ENCODE peak calls at places on chromosome 5, in ten cellular contexts. One of them, this sample, is unnamed.
A peak's percentile ranks its signal among the peaks of the same experiment; 100 is the strongest.

GRCh38 chr5:123937230-123937629 is 425.3 kb downstream of the CSNK1G3 start:
- DNase-seq in stimulated activated CD8-positive, alpha-beta memory T cell treated with anti-CD3 and anti-CD28 coated beads, Interleukin-15, amount 100 ng/mL, for 48 hours: no peak
- DNase-seq in activated T-cell treated with anti-CD3 and anti-CD28 coated beads, Interleukin-2, amount 50 U/mL, for 72 hours: peak; percentile 1
- DNase-seq in aorta: no peak
- DNase-seq in sigmoid colon: peak; percentile 62
- DNase-seq in upper lobe of right lung: no peak
- DNase-seq in iris pigment epithelial cell: peak; percentile 70
- DNase-seq in lung: no peak
- DNase-seq in nucleus accumbens: peak; percentile 0
- DNase-seq in hippocampal formation: no peak
- DNase-seq in this sample: peak; percentile 58

GRCh38 chr5:77230727-77231469 is 20.4 kb downstream of the PDE8B start:
- DNase-seq in sigmoid colon: no peak
- DNase-seq in iris pigment epithelial cell: peak; percentile 34
- DNase-seq in hippocampal formation: no peak
- DNase-seq in activated T-cell treated with anti-CD3 and anti-CD28 coated beads, Interleukin-2, amount 50 U/mL, for 72 hours: no peak
- DNase-seq in stimulated activated CD8-positive, alpha-beta memory T cell treated with anti-CD3 and anti-CD28 coated beads, Interleukin-15, amount 100 ng/mL, for 48 hours: no peak
- DNase-seq in lung: no peak
- DNase-seq in upper lobe of right lung: no peak
- DNase-seq in aorta: no peak
- DNase-seq in nucleus accumbens: no peak
- DNase-seq in this sample: peak; percentile 39

GRCh38 chr5:112735702-112736101 is 2.0 kb upstream of the APC start:
- DNase-seq in upper lobe of right lung: no peak
- DNase-seq in lung: no peak
- DNase-seq in sigmoid colon: no peak
- DNase-seq in iris pigment epithelial cell: peak; percentile 56
- DNase-seq in nucleus accumbens: no peak
- DNase-seq in stimulated activated CD8-positive, alpha-beta memory T cell treated with anti-CD3 and anti-CD28 coated beads, Interleukin-15, amount 100 ng/mL, for 48 hours: no peak
- DNase-seq in activated T-cell treated with anti-CD3 and anti-CD28 coated beads, Interleukin-2, amount 50 U/mL, for 72 hours: no peak
- DNase-seq in aorta: no peak
- DNase-seq in hippocampal formation: no peak
- DNase-seq in this sample: no peak

GRCh38 chr5:69308046-69308553 is 24.5 kb downstream of the CCDC125 start:
- DNase-seq in iris pigment epithelial cell: no peak
- DNase-seq in aorta: no peak
- DNase-seq in nucleus accumbens: no peak
- DNase-seq in sigmoid colon: no peak
- DNase-seq in lung: no peak
- DNase-seq in stimulated activated CD8-positive, alpha-beta memory T cell treated with anti-CD3 and anti-CD28 coated beads, Interleukin-15, amount 100 ng/mL, for 48 hours: no peak
- DNase-seq in upper lobe of right lung: no peak
- DNase-seq in activated T-cell treated with anti-CD3 and anti-CD28 coated beads, Interleukin-2, amount 50 U/mL, for 72 hours: peak; percentile 21
- DNase-seq in hippocampal formation: no peak
- DNase-seq in this sample: no peak

GRCh38 chr5:108398964-108399363 is 17.1 kb upstream of the FBXL17 start:
- DNase-seq in stimulated activated CD8-positive, alpha-beta memory T cell treated with anti-CD3 and anti-CD28 coated beads, Interleukin-15, amount 100 ng/mL, for 48 hours: no peak
- DNase-seq in aorta: no peak
- DNase-seq in upper lobe of right lung: no peak
- DNase-seq in activated T-cell treated with anti-CD3 and anti-CD28 coated beads, Interleukin-2, amount 50 U/mL, for 72 hours: no peak
- DNase-seq in lung: no peak
- DNase-seq in nucleus accumbens: no peak
- DNase-seq in hippocampal formation: no peak
- DNase-seq in iris pigment epithelial cell: no peak
- DNase-seq in sigmoid colon: no peak
- DNase-seq in this sample: no peak

GRCh38 chr5:78907255-78907886 is 77.7 kb downstream of the ARSB start:
- DNase-seq in sigmoid colon: peak; percentile 77
- DNase-seq in aorta: peak; percentile 65
- DNase-seq in iris pigment epithelial cell: peak; percentile 96
- DNase-seq in activated T-cell treated with anti-CD3 and anti-CD28 coated beads, Interleukin-2, amount 50 U/mL, for 72 hours: no peak
- DNase-seq in lung: no peak
- DNase-seq in hippocampal formation: peak; percentile 40
- DNase-seq in upper lobe of right lung: no peak
- DNase-seq in nucleus accumbens: no peak
- DNase-seq in stimulated activated CD8-positive, alpha-beta memory T cell treated with anti-CD3 and anti-CD28 coated beads, Interleukin-15, amount 100 ng/mL, for 48 hours: no peak
- DNase-seq in this sample: peak; percentile 16

GRCh38 chr5:53874409-53874808 is 314.0 kb downstream of the NDUFS4 start:
- DNase-seq in lung: no peak
- DNase-seq in aorta: no peak
- DNase-seq in sigmoid colon: no peak
- DNase-seq in upper lobe of right lung: no peak
- DNase-seq in hippocampal formation: no peak
- DNase-seq in stimulated activated CD8-positive, alpha-beta memory T cell treated with anti-CD3 and anti-CD28 coated beads, Interleukin-15, amount 100 ng/mL, for 48 hours: no peak
- DNase-seq in iris pigment epithelial cell: peak; percentile 24
- DNase-seq in nucleus accumbens: no peak
- DNase-seq in activated T-cell treated with anti-CD3 and anti-CD28 coated beads, Interleukin-2, amount 50 U/mL, for 72 hours: no peak
- DNase-seq in this sample: no peak

GRCh38 chr5:170537451-170538095 is 33.8 kb downstream of the KCNIP1 start:
- DNase-seq in hippocampal formation: peak; percentile 19
- DNase-seq in nucleus accumbens: peak; percentile 40
- DNase-seq in stimulated activated CD8-positive, alpha-beta memory T cell treated with anti-CD3 and anti-CD28 coated beads, Interleukin-15, amount 100 ng/mL, for 48 hours: no peak
- DNase-seq in iris pigment epithelial cell: no peak
- DNase-seq in lung: no peak
- DNase-seq in activated T-cell treated with anti-CD3 and anti-CD28 coated beads, Interleukin-2, amount 50 U/mL, for 72 hours: no peak
- DNase-seq in aorta: no peak
- DNase-seq in upper lobe of right lung: no peak
- DNase-seq in sigmoid colon: peak; percentile 39
- DNase-seq in this sample: no peak

GRCh38 chr5:41856644-41857491 is 13.4 kb downstream of the OXCT1 start:
- DNase-seq in lung: peak; percentile 51
- DNase-seq in sigmoid colon: no peak
- DNase-seq in upper lobe of right lung: no peak
- DNase-seq in hippocampal formation: peak; percentile 75
- DNase-seq in stimulated activated CD8-positive, alpha-beta memory T cell treated with anti-CD3 and anti-CD28 coated beads, Interleukin-15, amount 100 ng/mL, for 48 hours: no peak
- DNase-seq in aorta: no peak
- DNase-seq in activated T-cell treated with anti-CD3 and anti-CD28 coated beads, Interleukin-2, amount 50 U/mL, for 72 hours: peak; percentile 68
- DNase-seq in nucleus accumbens: peak; percentile 65
- DNase-seq in iris pigment epithelial cell: peak; percentile 66
- DNase-seq in this sample: peak; percentile 80

GRCh38 chr5:139514486-139514856 is 31.9 kb upstream of the STING1 start:
- DNase-seq in activated T-cell treated with anti-CD3 and anti-CD28 coated beads, Interleukin-2, amount 50 U/mL, for 72 hours: peak; percentile 61
- DNase-seq in iris pigment epithelial cell: no peak
- DNase-seq in aorta: no peak
- DNase-seq in sigmoid colon: no peak
- DNase-seq in upper lobe of right lung: no peak
- DNase-seq in lung: no peak
- DNase-seq in hippocampal formation: no peak
- DNase-seq in stimulated activated CD8-positive, alpha-beta memory T cell treated with anti-CD3 and anti-CD28 coated beads, Interleukin-15, amount 100 ng/mL, for 48 hours: no peak
- DNase-seq in nucleus accumbens: no peak
- DNase-seq in this sample: no peak

GRCh38 chr5:65640240-65640639 is 15.4 kb downstream of the SHLD3 start:
- DNase-seq in upper lobe of right lung: no peak
- DNase-seq in stimulated activated CD8-positive, alpha-beta memory T cell treated with anti-CD3 and anti-CD28 coated beads, Interleukin-15, amount 100 ng/mL, for 48 hours: no peak
- DNase-seq in lung: no peak
- DNase-seq in sigmoid colon: no peak
- DNase-seq in aorta: no peak
- DNase-seq in iris pigment epithelial cell: peak; percentile 21
- DNase-seq in activated T-cell treated with anti-CD3 and anti-CD28 coated beads, Interleukin-2, amount 50 U/mL, for 72 hours: no peak
- DNase-seq in nucleus accumbens: no peak
- DNase-seq in hippocampal formation: no peak
- DNase-seq in this sample: no peak

GRCh38 chr5:139708877-139709586 is 60.9 kb downstream of the CXXC5 start:
- DNase-seq in iris pigment epithelial cell: peak; percentile 56
- DNase-seq in stimulated activated CD8-positive, alpha-beta memory T cell treated with anti-CD3 and anti-CD28 coated beads, Interleukin-15, amount 100 ng/mL, for 48 hours: no peak
- DNase-seq in sigmoid colon: peak; percentile 82
- DNase-seq in nucleus accumbens: peak; percentile 60
- DNase-seq in activated T-cell treated with anti-CD3 and anti-CD28 coated beads, Interleukin-2, amount 50 U/mL, for 72 hours: no peak
- DNase-seq in lung: peak; percentile 50
- DNase-seq in aorta: peak; percentile 86
- DNase-seq in hippocampal formation: no peak
- DNase-seq in upper lobe of right lung: peak; percentile 71
- DNase-seq in this sample: no peak

GRCh38 chr5:139190125-139190524 is 8.0 kb downstream of the SIL1 start:
- DNase-seq in hippocampal formation: no peak
- DNase-seq in activated T-cell treated with anti-CD3 and anti-CD28 coated beads, Interleukin-2, amount 50 U/mL, for 72 hours: no peak
- DNase-seq in nucleus accumbens: no peak
- DNase-seq in aorta: no peak
- DNase-seq in stimulated activated CD8-positive, alpha-beta memory T cell treated with anti-CD3 and anti-CD28 coated beads, Interleukin-15, amount 100 ng/mL, for 48 hours: no peak
- DNase-seq in sigmoid colon: peak; percentile 27
- DNase-seq in iris pigment epithelial cell: peak; percentile 96
- DNase-seq in upper lobe of right lung: no peak
- DNase-seq in lung: no peak
- DNase-seq in this sample: no peak

GRCh38 chr5:61719124-61719523 is 387.1 kb downstream of the ZSWIM6 start:
- DNase-seq in upper lobe of right lung: no peak
- DNase-seq in stimulated activated CD8-positive, alpha-beta memory T cell treated with anti-CD3 and anti-CD28 coated beads, Interleukin-15, amount 100 ng/mL, for 48 hours: no peak
- DNase-seq in activated T-cell treated with anti-CD3 and anti-CD28 coated beads, Interleukin-2, amount 50 U/mL, for 72 hours: no peak
- DNase-seq in iris pigment epithelial cell: no peak
- DNase-seq in aorta: no peak
- DNase-seq in lung: no peak
- DNase-seq in nucleus accumbens: no peak
- DNase-seq in hippocampal formation: no peak
- DNase-seq in sigmoid colon: no peak
- DNase-seq in this sample: no peak

GRCh38 chr5:160083501-160083900 is 35.7 kb downstream of the PWWP2A start:
- DNase-seq in hippocampal formation: no peak
- DNase-seq in nucleus accumbens: no peak
- DNase-seq in activated T-cell treated with anti-CD3 and anti-CD28 coated beads, Interleukin-2, amount 50 U/mL, for 72 hours: no peak
- DNase-seq in lung: no peak
- DNase-seq in upper lobe of right lung: no peak
- DNase-seq in iris pigment epithelial cell: peak; percentile 41
- DNase-seq in aorta: no peak
- DNase-seq in sigmoid colon: no peak
- DNase-seq in stimulated activated CD8-positive, alpha-beta memory T cell treated with anti-CD3 and anti-CD28 coated beads, Interleukin-15, amount 100 ng/mL, for 48 hours: no peak
- DNase-seq in this sample: no peak

GRCh38 chr5:176818391-176819098 is 8.2 kb downstream of the UNC5A start:
- DNase-seq in sigmoid colon: no peak
- DNase-seq in stimulated activated CD8-positive, alpha-beta memory T cell treated with anti-CD3 and anti-CD28 coated beads, Interleukin-15, amount 100 ng/mL, for 48 hours: no peak
- DNase-seq in upper lobe of right lung: no peak
- DNase-seq in nucleus accumbens: no peak
- DNase-seq in activated T-cell treated with anti-CD3 and anti-CD28 coated beads, Interleukin-2, amount 50 U/mL, for 72 hours: peak; percentile 41
- DNase-seq in iris pigment epithelial cell: no peak
- DNase-seq in aorta: no peak
- DNase-seq in lung: no peak
- DNase-seq in hippocampal formation: no peak
- DNase-seq in this sample: no peak

GRCh38 chr5:82356808-82357671 is 78.9 kb upstream of the RPS23 start:
- DNase-seq in lung: peak; percentile 85
- DNase-seq in iris pigment epithelial cell: peak; percentile 99
- DNase-seq in aorta: peak; percentile 90
- DNase-seq in upper lobe of right lung: peak; percentile 67
- DNase-seq in stimulated activated CD8-positive, alpha-beta memory T cell treated with anti-CD3 and anti-CD28 coated beads, Interleukin-15, amount 100 ng/mL, for 48 hours: peak; percentile 49
- DNase-seq in activated T-cell treated with anti-CD3 and anti-CD28 coated beads, Interleukin-2, amount 50 U/mL, for 72 hours: peak; percentile 76
- DNase-seq in sigmoid colon: peak; percentile 89
- DNase-seq in nucleus accumbens: no peak
- DNase-seq in hippocampal formation: no peak
- DNase-seq in this sample: peak; percentile 85

GRCh38 chr5:77086611-77087483 is at the start of gene ZBED3:
- DNase-seq in nucleus accumbens: peak; percentile 81
- DNase-seq in iris pigment epithelial cell: peak; percentile 74
- DNase-seq in hippocampal formation: peak; percentile 69
- DNase-seq in activated T-cell treated with anti-CD3 and anti-CD28 coated beads, Interleukin-2, amount 50 U/mL, for 72 hours: peak; percentile 61
- DNase-seq in aorta: peak; percentile 84
- DNase-seq in stimulated activated CD8-positive, alpha-beta memory T cell treated with anti-CD3 and anti-CD28 coated beads, Interleukin-15, amount 100 ng/mL, for 48 hours: peak; percentile 34
- DNase-seq in upper lobe of right lung: peak; percentile 91
- DNase-seq in sigmoid colon: peak; percentile 90
- DNase-seq in lung: peak; percentile 71
- DNase-seq in this sample: peak; percentile 74

GRCh38 chr5:109619661-109620060 is 70.1 kb upstream of the MAN2A1 start:
- DNase-seq in upper lobe of right lung: no peak
- DNase-seq in activated T-cell treated with anti-CD3 and anti-CD28 coated beads, Interleukin-2, amount 50 U/mL, for 72 hours: no peak
- DNase-seq in lung: no peak
- DNase-seq in iris pigment epithelial cell: no peak
- DNase-seq in stimulated activated CD8-positive, alpha-beta memory T cell treated with anti-CD3 and anti-CD28 coated beads, Interleukin-15, amount 100 ng/mL, for 48 hours: no peak
- DNase-seq in hippocampal formation: peak; percentile 96
- DNase-seq in aorta: no peak
- DNase-seq in sigmoid colon: no peak
- DNase-seq in nucleus accumbens: peak; percentile 20
- DNase-seq in this sample: no peak

GRCh38 chr5:54985301-54986268 is at the start of gene ESM1:
- DNase-seq in iris pigment epithelial cell: peak; percentile 89
- DNase-seq in aorta: peak; percentile 45
- DNase-seq in lung: no peak
- DNase-seq in upper lobe of right lung: no peak
- DNase-seq in stimulated activated CD8-positive, alpha-beta memory T cell treated with anti-CD3 and anti-CD28 coated beads, Interleukin-15, amount 100 ng/mL, for 48 hours: no peak
- DNase-seq in activated T-cell treated with anti-CD3 and anti-CD28 coated beads, Interleukin-2, amount 50 U/mL, for 72 hours: no peak
- DNase-seq in sigmoid colon: no peak
- DNase-seq in nucleus accumbens: no peak
- DNase-seq in hippocampal formation: no peak
- DNase-seq in this sample: no peak

GRCh38 chr5:57442080-57442839 is 40.4 kb downstream of the ACTBL2 start:
- DNase-seq in stimulated activated CD8-positive, alpha-beta memory T cell treated with anti-CD3 and anti-CD28 coated beads, Interleukin-15, amount 100 ng/mL, for 48 hours: no peak
- DNase-seq in hippocampal formation: no peak
- DNase-seq in sigmoid colon: peak; percentile 79
- DNase-seq in lung: no peak
- DNase-seq in aorta: no peak
- DNase-seq in nucleus accumbens: no peak
- DNase-seq in upper lobe of right lung: no peak
- DNase-seq in iris pigment epithelial cell: peak; percentile 93
- DNase-seq in activated T-cell treated with anti-CD3 and anti-CD28 coated beads, Interleukin-2, amount 50 U/mL, for 72 hours: peak; percentile 7
- DNase-seq in this sample: peak; percentile 29

GRCh38 chr5:12111263-12111662 is 207.0 kb upstream of the CTNND2 start:
- DNase-seq in hippocampal formation: no peak
- DNase-seq in nucleus accumbens: no peak
- DNase-seq in activated T-cell treated with anti-CD3 and anti-CD28 coated beads, Interleukin-2, amount 50 U/mL, for 72 hours: no peak
- DNase-seq in lung: no peak
- DNase-seq in upper lobe of right lung: no peak
- DNase-seq in stimulated activated CD8-positive, alpha-beta memory T cell treated with anti-CD3 and anti-CD28 coated beads, Interleukin-15, amount 100 ng/mL, for 48 hours: no peak
- DNase-seq in iris pigment epithelial cell: no peak
- DNase-seq in sigmoid colon: no peak
- DNase-seq in aorta: no peak
- DNase-seq in this sample: no peak

GRCh38 chr5:81006955-81007636 is 46.9 kb downstream of the RASGRF2 start:
- DNase-seq in stimulated activated CD8-positive, alpha-beta memory T cell treated with anti-CD3 and anti-CD28 coated beads, Interleukin-15, amount 100 ng/mL, for 48 hours: no peak
- DNase-seq in lung: no peak
- DNase-seq in hippocampal formation: no peak
- DNase-seq in aorta: no peak
- DNase-seq in upper lobe of right lung: no peak
- DNase-seq in activated T-cell treated with anti-CD3 and anti-CD28 coated beads, Interleukin-2, amount 50 U/mL, for 72 hours: peak; percentile 57
- DNase-seq in sigmoid colon: no peak
- DNase-seq in iris pigment epithelial cell: no peak
- DNase-seq in nucleus accumbens: no peak
- DNase-seq in this sample: no peak

GRCh38 chr5:83313431-83313830 is 158.1 kb upstream of the VCAN start:
- DNase-seq in lung: no peak
- DNase-seq in sigmoid colon: no peak
- DNase-seq in aorta: no peak
- DNase-seq in upper lobe of right lung: no peak
- DNase-seq in hippocampal formation: no peak
- DNase-seq in stimulated activated CD8-positive, alpha-beta memory T cell treated with anti-CD3 and anti-CD28 coated beads, Interleukin-15, amount 100 ng/mL, for 48 hours: no peak
- DNase-seq in nucleus accumbens: no peak
- DNase-seq in activated T-cell treated with anti-CD3 and anti-CD28 coated beads, Interleukin-2, amount 50 U/mL, for 72 hours: no peak
- DNase-seq in iris pigment epithelial cell: peak; percentile 76
- DNase-seq in this sample: no peak

GRCh38 chr5:142680605-142681259 is 5.2 kb downstream of the FGF1 start:
- DNase-seq in lung: peak; percentile 48
- DNase-seq in upper lobe of right lung: no peak
- DNase-seq in aorta: no peak
- DNase-seq in stimulated activated CD8-positive, alpha-beta memory T cell treated with anti-CD3 and anti-CD28 coated beads, Interleukin-15, amount 100 ng/mL, for 48 hours: no peak
- DNase-seq in iris pigment epithelial cell: peak; percentile 59
- DNase-seq in sigmoid colon: no peak
- DNase-seq in nucleus accumbens: no peak
- DNase-seq in activated T-cell treated with anti-CD3 and anti-CD28 coated beads, Interleukin-2, amount 50 U/mL, for 72 hours: no peak
- DNase-seq in hippocampal formation: no peak
- DNase-seq in this sample: no peak

GRCh38 chr5:32690153-32690552 is 21.0 kb upstream of the NPR3 start:
- DNase-seq in stimulated activated CD8-positive, alpha-beta memory T cell treated with anti-CD3 and anti-CD28 coated beads, Interleukin-15, amount 100 ng/mL, for 48 hours: no peak
- DNase-seq in sigmoid colon: no peak
- DNase-seq in nucleus accumbens: no peak
- DNase-seq in lung: no peak
- DNase-seq in activated T-cell treated with anti-CD3 and anti-CD28 coated beads, Interleukin-2, amount 50 U/mL, for 72 hours: no peak
- DNase-seq in aorta: no peak
- DNase-seq in upper lobe of right lung: no peak
- DNase-seq in hippocampal formation: no peak
- DNase-seq in iris pigment epithelial cell: no peak
- DNase-seq in this sample: no peak